ENCODE peak calls at places on chromosomes 2 and 18, in five cellular contexts. Q is Caco-2, I is HAP-1, P is GM23248, D is Peyer's patch. C is an unnamed sample.
A peak's percentile ranks its signal among the peaks of the same experiment; 100 is the strongest.

GRCh38 chr2:1698188-1698945 is 45.9 kb downstream of the PXDN start:
- DNase-seq in Q (no peak), I (no peak), P (no peak), D (no peak), C (peak; percentile 3)

GRCh38 chr18:28048612-28049011 is 128.3 kb downstream of the CDH2 start:
- DNase-seq in Q (no peak), I (no peak), P (no peak), D (no peak), C (no peak)

GRCh38 chr2:212186166-212186565 is 352.4 kb downstream of the ERBB4 start:
- DNase-seq in Q (no peak), I (no peak), P (no peak), D (no peak), C (no peak)

GRCh38 chr2:236063994-236064393 is 104.2 kb downstream of the GBX2 start:
- DNase-seq in Q (no peak), I (no peak), P (no peak), D (no peak), C (no peak)

GRCh38 chr18:12597775-12598174 is 60.1 kb downstream of the SPIRE1 start:
- DNase-seq in Q (peak; percentile 34), I (no peak), P (peak; percentile 95), D (no peak), C (no peak)

GRCh38 chr18:59662008-59662701 is 35.1 kb downstream of the CCBE1 start:
- DNase-seq in Q (no peak), I (no peak), P (peak; percentile 47), D (no peak), C (no peak)

GRCh38 chr18:32389868-32390267 is 80.8 kb downstream of the GAREM1 start:
- DNase-seq in Q (no peak), I (no peak), P (no peak), D (no peak), C (peak; percentile 92)

GRCh38 chr18:61531182-61531581 is 198.0 kb downstream of the CDH20 start:
- DNase-seq in Q (no peak), I (no peak), P (no peak), D (no peak), C (no peak)

GRCh38 chr2:136246086-136246669 is 128.2 kb upstream of the CXCR4 start:
- DNase-seq in Q (no peak), I (no peak), P (peak; percentile 58), D (no peak), C (peak; percentile 56)

GRCh38 chr2:237859533-237860272 is at the start of gene RAMP1:
- DNase-seq in Q (no peak), I (peak; percentile 59), P (peak; percentile 66), D (peak; percentile 62), C (no peak)

GRCh38 chr18:46672062-46672970 is 15.3 kb upstream of the LOXHD1 start:
- DNase-seq in Q (no peak), I (no peak), P (peak; percentile 65), D (no peak), C (no peak)

GRCh38 chr2:169260246-169260645 is 102.1 kb downstream of the LRP2 start:
- DNase-seq in Q (peak; percentile 49), I (no peak), P (no peak), D (no peak), C (no peak)

GRCh38 chr2:9770308-9771100 is 72.8 kb upstream of the TAF1B start:
- DNase-seq in Q (peak; percentile 68), I (peak; percentile 83), P (peak; percentile 89), D (peak; percentile 68), C (peak; percentile 70)

GRCh38 chr2:25917832-25918231 is 39.5 kb upstream of the ASXL2 start:
- DNase-seq in Q (no peak), I (no peak), P (no peak), D (no peak), C (no peak)

GRCh38 chr2:169072163-169072925 is 3.0 kb downstream of the DHRS9 start:
- DNase-seq in Q (no peak), I (no peak), P (no peak), D (no peak), C (no peak)

GRCh38 chr2:50401772-50402653 is 629.9 kb downstream of the NRXN1 start:
- DNase-seq in Q (peak; percentile 66), I (peak; percentile 87), P (peak; percentile 55), D (no peak), C (peak; percentile 59)

GRCh38 chr2:175627405-175627804 is 374.7 kb downstream of the LNPK start:
- DNase-seq in Q (no peak), I (no peak), P (peak; percentile 38), D (no peak), C (no peak)

GRCh38 chr2:197159681-197160211 is 150.8 kb downstream of the ANKRD44 start:
- DNase-seq in Q (no peak), I (no peak), P (peak; percentile 70), D (no peak), C (no peak)

GRCh38 chr2:119820275-119820674 is 60.6 kb downstream of the PTPN4 start:
- DNase-seq in Q (no peak), I (peak; percentile 49), P (peak; percentile 80), D (no peak), C (no peak)

GRCh38 chr2:64145760-64146159 is 1.5 kb upstream of the PELI1 start:
- DNase-seq in Q (peak; percentile 25), I (no peak), P (no peak), D (no peak), C (no peak)

GRCh38 chr2:33810046-33810835 is 211.1 kb upstream of the FAM98A start:
- DNase-seq in Q (no peak), I (no peak), P (peak; percentile 77), D (no peak), C (no peak)

GRCh38 chr2:118177318-118177717 is 89.0 kb downstream of the INSIG2 start:
- DNase-seq in Q (no peak), I (no peak), P (no peak), D (no peak), C (no peak)

GRCh38 chr2:217944923-217945322 is 57.9 kb downstream of the TNS1 start:
- DNase-seq in Q (no peak), I (no peak), P (no peak), D (no peak), C (no peak)

GRCh38 chr2:217942731-217943335 is 60.0 kb downstream of the TNS1 start:
- DNase-seq in Q (no peak), I (no peak), P (no peak), D (peak; percentile 37), C (no peak)

GRCh38 chr2:217941886-217942728 is 60.7 kb downstream of the TNS1 start:
- DNase-seq in Q (no peak), I (no peak), P (no peak), D (no peak), C (no peak)

GRCh38 chr2:217944366-217944765 is 58.4 kb downstream of the TNS1 start:
- DNase-seq in Q (no peak), I (no peak), P (no peak), D (no peak), C (no peak)

DNA sequence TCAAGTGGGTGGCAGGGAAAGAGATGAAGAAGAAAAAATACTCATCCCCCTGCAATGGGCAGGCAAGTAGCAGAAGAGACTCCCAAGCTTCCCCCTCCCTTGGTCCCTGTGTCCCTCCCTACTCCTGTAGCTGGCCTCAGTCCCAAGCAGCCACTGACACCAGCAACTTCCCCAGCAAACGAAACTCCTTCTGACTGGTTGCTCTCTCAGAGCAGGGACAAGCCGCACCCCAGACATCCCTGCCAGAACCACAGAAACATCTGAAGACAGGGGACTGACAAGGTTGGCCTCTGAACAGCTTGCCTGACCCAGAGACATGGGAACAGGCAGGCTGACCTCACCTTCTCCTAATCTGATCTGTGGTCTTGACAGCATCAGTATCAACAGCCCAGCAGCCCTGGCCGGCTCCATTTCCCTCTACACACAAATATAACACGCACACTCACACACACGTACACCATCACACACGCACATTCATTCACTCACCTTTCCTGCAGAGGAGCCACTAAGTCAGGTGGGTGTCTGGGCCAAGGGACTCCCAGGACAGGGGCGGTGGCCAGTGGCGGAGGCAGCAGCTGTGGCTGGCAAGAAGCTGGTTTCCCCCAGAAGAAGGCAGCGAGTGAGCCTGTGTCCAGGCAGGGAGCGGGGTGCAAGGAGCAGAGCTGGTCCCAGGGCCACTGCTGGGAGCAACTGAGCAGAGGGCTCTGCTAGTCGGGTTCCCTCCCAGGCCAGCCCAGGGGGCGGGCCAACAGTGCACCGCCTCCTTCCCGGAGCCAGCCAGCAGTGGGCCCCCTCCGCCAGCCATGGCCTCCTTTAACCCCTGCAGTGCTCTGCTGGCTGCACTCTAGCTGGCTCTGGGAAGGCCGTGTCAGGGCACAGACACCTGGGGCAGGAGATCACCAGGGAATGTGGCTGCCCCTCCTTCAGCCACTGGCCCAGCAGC is 59.1 kb downstream of the TNS1 start:
- DNase-seq in Q (peak; percentile 89), I (peak; percentile 67), P (peak; percentile 85), D (peak; percentile 66), C (peak; percentile 81)
- H3K4me1 ChIP-seq in Q (peaks cover 35% of the 10 kb centered on the region), I (no peaks in the 10 kb centered on the region), P (peaks cover 38% of the 10 kb centered on the region), D (no peaks in the 10 kb centered on the region), C (peaks cover 96% of the 10 kb centered on the region)

GRCh38 chr2:46871976-46872381 is 43.6 kb downstream of the MCFD2 start:
- DNase-seq in Q (no peak), I (no peak), P (no peak), D (no peak), C (no peak)

GRCh38 chr2:46872876-46873631 is 42.6 kb downstream of the MCFD2 start:
- DNase-seq in Q (no peak), I (no peak), P (no peak), D (no peak), C (no peak)

GRCh38 chr2:46870051-46870839 is 45.4 kb downstream of the MCFD2 start:
- DNase-seq in Q (no peak), I (no peak), P (peak; percentile 59), D (no peak), C (no peak)

GRCh38 chr2:46866770-46867246 is 48.8 kb downstream of the MCFD2 start:
- DNase-seq in Q (no peak), I (no peak), P (no peak), D (peak; percentile 77), C (peak; percentile 85)

GRCh38 chr2:46869621-46870020 is 46.0 kb downstream of the MCFD2 start:
- DNase-seq in Q (no peak), I (no peak), P (no peak), D (no peak), C (no peak)
- H3K4me1 ChIP-seq in Q (peaks cover 13% of the 10 kb centered on the region), I (no peaks in the 10 kb centered on the region), P (peaks cover 22% of the 10 kb centered on the region), D (no peaks in the 10 kb centered on the region), C (peaks cover 31% of the 10 kb centered on the region)

DNA sequence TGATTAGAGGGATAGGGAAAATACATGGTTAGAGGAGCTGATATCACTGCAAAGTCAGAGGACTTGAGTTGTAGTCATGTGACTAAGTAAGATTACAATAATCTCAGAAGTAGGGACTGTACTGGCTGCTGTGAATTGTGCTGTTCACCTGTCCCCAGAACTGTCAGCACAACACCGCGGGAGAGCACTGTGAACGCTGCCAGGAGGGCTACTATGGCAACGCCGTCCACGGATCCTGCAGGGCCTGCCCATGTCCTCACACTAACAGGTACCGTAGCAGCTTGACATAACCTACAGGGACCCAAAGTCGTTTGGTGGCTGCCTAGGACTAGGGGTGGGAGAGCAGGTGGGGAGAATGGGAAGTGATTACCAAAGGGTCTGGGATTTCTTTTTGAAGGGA is 132.8 kb upstream of the TTC39C start:
- DNase-seq in Q (no peak), I (no peak), P (no peak), D (no peak), C (peak; percentile 72)
- H3K4me1 ChIP-seq in Q (no peaks in the 10 kb centered on the region), I (no peaks in the 10 kb centered on the region), P (peaks cover 16% of the 10 kb centered on the region), D (peaks cover 3% of the 10 kb centered on the region), C (peaks cover 28% of the 10 kb centered on the region)

GRCh38 chr2:28392297-28393114 is at the start of gene FOSL2:
- DNase-seq in Q (peak; percentile 98), I (peak; percentile 94), P (peak; percentile 99), D (peak; percentile 96), C (peak; percentile 96)

GRCh38 chr2:28394997-28395333 is 2.3 kb downstream of the FOSL2 start:
- DNase-seq in Q (no peak), I (no peak), P (no peak), D (no peak), C (no peak)

GRCh38 chr2:28393115-28393836 is 618 bp downstream of the FOSL2 start:
- DNase-seq in Q (peak; percentile 58), I (peak; percentile 67), P (peak; percentile 88), D (peak; percentile 78), C (peak; percentile 69)

GRCh38 chr2:28395334-28396061 is 2.8 kb downstream of the FOSL2 start:
- DNase-seq in Q (peak; percentile 39), I (no peak), P (peak; percentile 81), D (peak; percentile 72), C (no peak)

GRCh38 chr2:28394331-28394877 is 1.7 kb downstream of the FOSL2 start:
- DNase-seq in Q (peak; percentile 64), I (no peak), P (peak; percentile 82), D (peak; percentile 73), C (peak; percentile 62)
- H3K4me1 ChIP-seq in Q (peaks cover 33% of the 10 kb centered on the region), I (peaks cover 9% of the 10 kb centered on the region), P (peaks cover 30% of the 10 kb centered on the region), D (no peaks in the 10 kb centered on the region), C (peaks cover 33% of the 10 kb centered on the region)

C was measured in stomach.